ENCODE peak calls at places on chromosomes 12 and 14, in five cellular contexts. U is body of pancreas, A is cardiac fibroblast, G is ACHN, C is HT-29. S is an unnamed sample.

GRCh38 chr12:990308-990648 is 745 bp upstream of the ERC1 start:
- DNase-seq in U (peak), C (no peak), A (peak), G (peak), S (no peak)

GRCh38 chr14:89292579-89293348 is 124.3 kb downstream of the FOXN3 start:
- DNase-seq in C (no peak), U (no peak), A (no peak), G (no peak), S (no peak)

GRCh38 chr14:100350283-100350926 is 27.3 kb downstream of the SLC25A47 start:
- DNase-seq in A (no peak), G (no peak), C (no peak), U (no peak), S (no peak)

GRCh38 chr12:26830358-26830757 is 2.6 kb downstream of the ITPR2 start:
- DNase-seq in A (no peak), C (no peak), G (no peak), U (no peak), S (no peak)

GRCh38 chr12:48977290-48978281 is 536 bp upstream of the WNT1 start:
- DNase-seq in C (peak), U (no peak), A (peak), G (peak), S (peak)

GRCh38 chr14:90288646-90289355 is 32.4 kb downstream of the PSMC1 start:
- DNase-seq in U (no peak), G (no peak), C (no peak), A (peak), S (no peak)

GRCh38 chr12:53954694-53955035 is at the start of gene HOXC12:
- DNase-seq in A (no peak), C (no peak), U (no peak), G (no peak), S (no peak)

GRCh38 chr12:14408208-14408607 is 42.7 kb downstream of the ATF7IP start:
- DNase-seq in U (no peak), G (peak), C (peak), A (peak), S (no peak)

GRCh38 chr14:103949386-103949785 is 7.1 kb upstream of the RD3L start:
- DNase-seq in C (no peak), G (no peak), A (no peak), U (no peak), S (no peak)

GRCh38 chr12:122889658-122890561 is 6.0 kb downstream of the VPS37B start:
- DNase-seq in U (no peak), A (no peak), G (no peak), C (no peak), S (no peak)

GRCh38 chr14:72619071-72619710 is 274.7 kb downstream of the DPF3 start:
- DNase-seq in A (no peak), G (no peak), U (no peak), C (no peak), S (no peak)

GRCh38 chr12:57181561-57182155 is 34.2 kb upstream of the LRP1-AS start:
- DNase-seq in C (no peak), G (no peak), U (no peak), A (no peak), S (no peak)

S was measured in activated CD4-positive, CD25-positive, alpha-beta regulatory T cell treated with anti-CD3 and anti-CD28 coated beads, Interleukin-2, amount 50 U/mL, for 16 hours.